ENCODE peak calls at places on chromosomes 4 and X, in seven cellular contexts. K, Y, E, U, S, G and M are unnamed samples.

GRCh38 chrX:1380672-1381233 is 11.2 kb downstream of the SLC25A6 start:
- DNase-seq in K (no peak), Y (peak), E (no peak), U (no peak), S (no peak), G (no peak), M (no peak)

GRCh38 chr4:168021666-168022065 is 70.7 kb upstream of the ANXA10 start:
- DNase-seq in K (no peak), Y (no peak), E (no peak), U (no peak), S (no peak), G (no peak), M (no peak)

GRCh38 chr4:87283151-87283550 is 39.5 kb downstream of the HSD17B13 start:
- DNase-seq in K (no peak), Y (no peak), E (no peak), U (no peak), S (no peak), G (no peak), M (no peak)

GRCh38 chrX:40090050-40090804 is 7.5 kb downstream of the BCOR start:
- DNase-seq in K (no peak), Y (no peak), E (no peak), U (no peak), S (no peak), G (no peak), M (no peak)

GRCh38 chr4:7299908-7300710 is 107.8 kb downstream of the SORCS2 start:
- DNase-seq in K (no peak), Y (no peak), E (no peak), U (no peak), S (no peak), G (no peak), M (no peak)

GRCh38 chrX:38881727-38882126 is 80.5 kb downstream of the MID1IP1 start:
- DNase-seq in K (no peak), Y (no peak), E (no peak), U (peak), S (no peak), G (no peak), M (no peak)

GRCh38 chr4:36027203-36027602 is 217.1 kb downstream of the ARAP2 start:
- DNase-seq in K (no peak), Y (no peak), E (no peak), U (no peak), S (no peak), G (no peak), M (no peak)

GRCh38 chr4:145819246-145820181 is 119.1 kb downstream of the ZNF827 start:
- DNase-seq in K (no peak), Y (no peak), E (no peak), U (no peak), S (no peak), G (no peak), M (no peak)

GRCh38 chr4:5165419-5166369 is 114.4 kb downstream of the STK32B start:
- DNase-seq in K (peak), Y (no peak), E (no peak), U (no peak), S (no peak), G (no peak), M (no peak)

GRCh38 chr4:183960021-183960420 is 54.9 kb downstream of the STOX2 start:
- DNase-seq in K (no peak), Y (no peak), E (peak), U (peak), S (no peak), G (no peak), M (peak)

GRCh38 chrX:123665197-123665596 is 67.7 kb downstream of the THOC2 start:
- DNase-seq in K (no peak), Y (no peak), E (no peak), U (peak), S (no peak), G (no peak), M (no peak)

GRCh38 chrX:7435822-7436221 is 287.9 kb upstream of the PUDP start:
- DNase-seq in K (no peak), Y (no peak), E (no peak), U (peak), S (no peak), G (no peak), M (no peak)

GRCh38 chr4:39976945-39977488 is 694 bp downstream of the PDS5A start:
- DNase-seq in K (peak), Y (peak), E (peak), U (no peak), S (peak), G (no peak), M (peak)

GRCh38 chr4:182556576-182556975 is 313.4 kb downstream of the TENM3 start:
- DNase-seq in K (no peak), Y (no peak), E (no peak), U (no peak), S (no peak), G (no peak), M (no peak)

GRCh38 chrX:24210190-24210589 is 60.7 kb downstream of the ZFX start:
- DNase-seq in K (no peak), Y (no peak), E (no peak), U (no peak), S (no peak), G (no peak), M (no peak)

GRCh38 chrX:31266172-31267076 is 194.6 kb upstream of the FTHL17 start:
- DNase-seq in K (peak), Y (peak), E (peak), U (no peak), S (no peak), G (no peak), M (peak)

GRCh38 chrX:28126886-28127285 is 145.6 kb upstream of the DCAF8L1 start:
- DNase-seq in K (no peak), Y (no peak), E (no peak), U (no peak), S (no peak), G (no peak), M (no peak)

GRCh38 chr4:3436798-3437581 is 4.8 kb upstream of the HGFAC start:
- DNase-seq in K (peak), Y (no peak), E (no peak), U (peak), S (no peak), G (no peak), M (no peak)

GRCh38 chr4:25937801-25938200 is 23.8 kb downstream of the SMIM20 start:
- DNase-seq in K (no peak), Y (no peak), E (no peak), U (peak), S (no peak), G (no peak), M (no peak)

GRCh38 chr4:183757105-183757504 is 98.0 kb downstream of the TRAPPC11 start:
- DNase-seq in K (peak), Y (no peak), E (no peak), U (no peak), S (no peak), G (no peak), M (no peak)

GRCh38 chr4:107721436-107722090 is 1.5 kb upstream of the PAPSS1 start:
- DNase-seq in K (no peak), Y (peak), E (no peak), U (no peak), S (peak), G (peak), M (peak)

GRCh38 chr4:157014621-157015591 is 43.3 kb upstream of the PDGFC start:
- DNase-seq in K (no peak), Y (no peak), E (no peak), U (peak), S (no peak), G (no peak), M (no peak)

GRCh38 chr4:185318679-185319078 is 77.0 kb downstream of the LRP2BP start:
- DNase-seq in K (no peak), Y (no peak), E (no peak), U (no peak), S (no peak), G (no peak), M (no peak)

GRCh38 chrX:39513836-39514235 is 583.9 kb downstream of the BCOR start:
- DNase-seq in K (no peak), Y (no peak), E (no peak), U (no peak), S (no peak), G (no peak), M (no peak)

GRCh38 chr4:183284965-183285364 is 35.1 kb downstream of the CLDN22 start:
- DNase-seq in K (no peak), Y (no peak), E (no peak), U (peak), S (no peak), G (no peak), M (no peak)

GRCh38 chrX:16671005-16671404 is 21.0 kb downstream of the S100G start:
- DNase-seq in K (no peak), Y (peak), E (peak), U (peak), S (no peak), G (no peak), M (no peak)
- TF ChIP-seq CTCF in K (no peak), Y (peak), E (no peak), U (peak), S (peak), G (no peak), M (no peak)

DNA sequence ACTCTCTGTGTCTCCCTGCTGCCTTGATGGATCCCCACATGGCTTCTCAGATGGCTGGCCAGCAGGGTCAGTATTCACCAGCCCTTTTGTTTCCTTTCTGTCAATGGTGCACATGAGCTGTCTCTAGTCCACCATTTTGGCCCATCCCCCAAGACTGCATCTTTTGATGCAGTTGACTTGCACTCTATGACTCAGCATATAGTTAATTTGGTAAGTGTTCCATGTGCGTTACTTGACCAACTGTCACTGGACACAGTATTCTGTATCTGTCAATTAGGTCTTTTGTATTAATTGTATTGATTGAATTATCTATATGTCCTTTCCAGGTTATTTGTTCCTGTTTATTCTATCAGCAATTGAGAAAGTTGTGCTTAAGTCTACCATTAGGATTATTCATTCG is 29.2 kb downstream of the PRDM5 start:
- DNase-seq in K (no peak), Y (no peak), E (no peak), U (no peak), S (no peak), G (no peak), M (no peak)
- TF ChIP-seq CTCF in K (no peak), Y (no peak), E (no peak), U (no peak), S (no peak), G (no peak), M (no peak)

GRCh38 chr4:71526626-71527406 is 188.0 kb downstream of the SLC4A4 start:
- DNase-seq in K (no peak), Y (no peak), E (no peak), U (no peak), S (no peak), G (no peak), M (no peak)
- TF ChIP-seq CTCF in K (no peak), Y (no peak), E (no peak), U (no peak), S (no peak), G (no peak), M (no peak)

GRCh38 chr4:88655226-88655625 is 42.4 kb downstream of the NAP1L5 start:
- DNase-seq in K (no peak), Y (no peak), E (no peak), U (no peak), S (no peak), G (no peak), M (no peak)

GRCh38 chr4:88661724-88662123 is 35.9 kb downstream of the NAP1L5 start:
- DNase-seq in K (no peak), Y (no peak), E (no peak), U (peak), S (no peak), G (no peak), M (no peak)

GRCh38 chr4:88660446-88661294 is 37.0 kb downstream of the NAP1L5 start:
- DNase-seq in K (no peak), Y (no peak), E (no peak), U (peak), S (no peak), G (no peak), M (no peak)

GRCh38 chr4:88659890-88660208 is 37.8 kb downstream of the NAP1L5 start:
- DNase-seq in K (no peak), Y (no peak), E (no peak), U (no peak), S (no peak), G (no peak), M (no peak)

GRCh38 chr4:88659061-88659889 is 38.4 kb downstream of the NAP1L5 start:
- DNase-seq in K (peak), Y (peak), E (peak), U (peak), S (no peak), G (no peak), M (no peak)
- TF ChIP-seq CTCF in K (peak), Y (peak), E (peak), U (peak), S (peak), G (peak), M (no peak)